ENCODE peak calls at places on chromosomes 16 and 17, in five cellular contexts. L is NCI-H2171 treated with DMSO at 0.1 percent for 48 hours; F is activated T-helper 1 cell treated with anti-CD3 and anti-CD28 coated beads, Interleukin-12 subunit alpha, Interleukin-12 subunit beta, Interleukin-2, Interleukin-4 antibody, amounts not matched to agents 30 ng/mL and 10 ng/mL and 1 ng/mL, durations not matched to agents 14 hours and 24 hours and 36 hours; B is NCI-H1105 treated with DMSO at 0.1 percent for 48 hours; M is testis. U is an unnamed sample.

GRCh38 chr16:83989300-83989699 is 21.3 kb downstream of the NECAB2 start:
- DNase-seq in L (peak; percentile 87), F (no peak), B (peak; percentile 85), M (no peak), U (no peak)

GRCh38 chr17:43881758-43882505 is 25.4 kb downstream of the MPP2 start:
- DNase-seq in L (no peak), F (no peak), B (no peak), M (peak; percentile 73), U (no peak)

GRCh38 chr17:1002771-1003555 is 6.0 kb downstream of the TIMM22 start:
- DNase-seq in L (no peak), F (no peak), B (no peak), M (no peak), U (no peak)

GRCh38 chr17:51435641-51436091 is 175.3 kb downstream of the UTP18 start:
- DNase-seq in L (peak; percentile 30), F (no peak), B (peak; percentile 28), M (peak; percentile 64), U (no peak)

GRCh38 chr17:58308985-58309917 is 19.3 kb downstream of the TSPOAP1 start:
- DNase-seq in L (no peak), F (no peak), B (no peak), M (peak; percentile 4), U (no peak)

GRCh38 chr17:63700528-63701441 is 860 bp upstream of the LIMD2 start:
- DNase-seq in L (peak; percentile 70), F (peak; percentile 49), B (peak; percentile 43), M (peak; percentile 53), U (peak; percentile 54)

GRCh38 chr16:64122177-64122576 is 999.7 kb downstream of the CDH11 start:
- DNase-seq in L (no peak), F (no peak), B (no peak), M (no peak), U (no peak)

GRCh38 chr17:66270106-66270505 is 32.3 kb upstream of the PRKCA start:
- DNase-seq in L (no peak), F (no peak), B (no peak), M (no peak), U (no peak)

GRCh38 chr17:9294661-9295210 is 273.4 kb downstream of the NTN1 start:
- DNase-seq in L (no peak), F (no peak), B (peak; percentile 21), M (no peak), U (no peak)

GRCh38 chr17:37824534-37825485 is 80.0 kb upstream of the HNF1B start:
- DNase-seq in L (no peak), F (no peak), B (no peak), M (no peak), U (no peak)

GRCh38 chr17:7405413-7405881 is 1.6 kb upstream of the TMEM256 start:
- DNase-seq in L (no peak), F (no peak), B (no peak), M (no peak), U (no peak)

GRCh38 chr17:64103751-64104364 is 26.1 kb downstream of the ERN1 start:
- DNase-seq in L (no peak), F (no peak), B (no peak), M (no peak), U (no peak)

GRCh38 chr16:59412275-59412841 is 678.2 kb upstream of the GOT2 start:
- DNase-seq in L (no peak), F (no peak), B (peak; percentile 30), M (no peak), U (no peak)

GRCh38 chr16:67872631-67873434 is at the start of gene EDC4:
- DNase-seq in L (peak; percentile 59), F (peak; percentile 89), B (peak; percentile 29), M (peak; percentile 81), U (peak; percentile 87)

GRCh38 chr17:63316100-63316499 is 130.0 kb downstream of the CYB561 start:
- DNase-seq in L (no peak), F (no peak), B (no peak), M (no peak), U (no peak)

GRCh38 chr17:56558088-56558487 is 35.4 kb upstream of the NOG start:
- DNase-seq in L (no peak), F (no peak), B (no peak), M (no peak), U (no peak)

GRCh38 chr17:77744268-77744988 is 214.1 kb upstream of the TNRC6C start:
- DNase-seq in L (no peak), F (no peak), B (no peak), M (peak; percentile 19), U (no peak)

GRCh38 chr16:84976644-84977400 is 34.5 kb downstream of the ZDHHC7 start:
- DNase-seq in L (no peak), F (no peak), B (no peak), M (no peak), U (no peak)

GRCh38 chr17:67413399-67413798 is 36.3 kb downstream of the PITPNC1 start:
- DNase-seq in L (no peak), F (no peak), B (no peak), M (no peak), U (no peak)

GRCh38 chr16:25626172-25626571 is 65.6 kb upstream of the HS3ST4 start:
- DNase-seq in L (no peak), F (no peak), B (no peak), M (no peak), U (no peak)

GRCh38 chr17:40936437-40936971 is 942 bp downstream of the KRT23 start:
- DNase-seq in L (no peak), F (no peak), B (no peak), M (no peak), U (no peak)

GRCh38 chr16:16143038-16143763 is 80.1 kb downstream of the ABCC6 start:
- DNase-seq in L (peak; percentile 14), F (peak; percentile 3), B (no peak), M (no peak), U (no peak)

GRCh38 chr16:24829153-24829552 is 16.6 kb upstream of the SLC5A11 start:
- DNase-seq in L (no peak), F (no peak), B (no peak), M (no peak), U (no peak)